ENCODE peak calls at places on chromosomes 16 and 17, in ten cellular contexts. S is stimulated activated CD8-positive, alpha-beta memory T cell treated with anti-CD3 and anti-CD28 coated beads, Interleukin-7, amount 100 ng/mL, for 1 hour; L is EH; O is KG1; C is tibial nerve; F is mesendoderm; H is HT-29; R is activated naive CD8-positive, alpha-beta T cell treated with anti-CD3 and anti-CD28 coated beads, Interleukin-2, amount 50 U/mL, for 16 hours; Y is AG09309; Q is left ventricle myocardium inferior. X is an unnamed sample.

GRCh38 chr17:50346313-50347086 is 574 bp downstream of the XYLT2 start:
- DNase-seq in S (no peak), L (peak; percentile 38), O (no peak), C (no peak), F (peak; percentile 55), H (no peak), R (peak; percentile 11), Y (no peak), Q (peak; percentile 47), X (peak; percentile 47)

GRCh38 chr16:80300876-80301275 is 239.9 kb upstream of the DYNLRB2 start:
- DNase-seq in S (no peak), L (peak; percentile 93), O (no peak), C (no peak), F (peak; percentile 65), H (no peak), R (no peak), Y (peak; percentile 41), Q (no peak), X (no peak)

GRCh38 chr17:79840204-79840988 is 1.2 kb upstream of the CBX4 start:
- DNase-seq in S (no peak), L (peak; percentile 51), O (no peak), C (peak; percentile 65), F (peak; percentile 75), H (no peak), R (no peak), Y (no peak), Q (peak; percentile 80), X (peak; percentile 73)

GRCh38 chr16:87615621-87616041 is 13.3 kb downstream of the JPH3 start:
- DNase-seq in S (no peak), L (no peak), O (no peak), C (no peak), F (no peak), H (no peak), R (no peak), Y (no peak), Q (no peak), X (no peak)

GRCh38 chr16:3444032-3444388 is 530 bp downstream of the NAA60 start:
- DNase-seq in S (no peak), L (peak; percentile 84), O (no peak), C (no peak), F (peak; percentile 76), H (peak; percentile 39), R (no peak), Y (peak; percentile 55), Q (no peak), X (peak; percentile 49)

GRCh38 chr17:46979023-46979870 is at the start of gene RPRML:
- DNase-seq in S (no peak), L (peak; percentile 42), O (no peak), C (no peak), F (peak; percentile 42), H (no peak), R (no peak), Y (no peak), Q (peak; percentile 28), X (peak; percentile 32)

GRCh38 chr17:10748475-10749110 is 18.8 kb upstream of the TMEM220 start:
- DNase-seq in S (no peak), L (no peak), O (no peak), C (no peak), F (no peak), H (no peak), R (no peak), Y (no peak), Q (no peak), X (no peak)

GRCh38 chr17:54948380-54948779 is 20.1 kb downstream of the COX11 start:
- DNase-seq in S (no peak), L (peak; percentile 95), O (no peak), C (no peak), F (no peak), H (no peak), R (no peak), Y (peak; percentile 44), Q (no peak), X (no peak)

GRCh38 chr17:80782536-80783427 is 208.9 kb upstream of the CHMP6 start:
- DNase-seq in S (no peak), L (peak; percentile 60), O (no peak), C (no peak), F (peak; percentile 65), H (no peak), R (no peak), Y (no peak), Q (no peak), X (no peak)

X was measured in testis.